ENCODE peak calls at places on chromosome 1, in five cellular contexts. One of them, this sample, is unnamed.

GRCh38 chr1:58746757-58747156 is 37.1 kb downstream of the JUN start:
- DNase-seq in HepG2: no peak
- DNase-seq in GM12878: no peak
- DNase-seq in SK-N-SH: no peak
- DNase-seq in K562: no peak
- DNase-seq in this sample: peak; percentile 72

GRCh38 chr1:186424539-186424938 is 36.4 kb downstream of the PDC start:
- DNase-seq in K562: peak; percentile 25
- DNase-seq in GM12878: no peak
- DNase-seq in HepG2: no peak
- DNase-seq in SK-N-SH: no peak
- DNase-seq in this sample: no peak

GRCh38 chr1:35725591-35725990 is 6.9 kb upstream of the C1orf216 start:
- DNase-seq in HepG2: no peak
- DNase-seq in K562: no peak
- DNase-seq in SK-N-SH: no peak
- DNase-seq in GM12878: no peak
- DNase-seq in this sample: peak; percentile 17

GRCh38 chr1:203669739-203670138 is 43.1 kb downstream of the ATP2B4 start:
- DNase-seq in K562: no peak
- DNase-seq in HepG2: peak; percentile 73
- DNase-seq in SK-N-SH: no peak
- DNase-seq in GM12878: no peak
- DNase-seq in this sample: peak; percentile 88

GRCh38 chr1:209823143-209824041 is 4.4 kb upstream of the UTP25 start:
- DNase-seq in K562: peak; percentile 79
- DNase-seq in HepG2: peak; percentile 38
- DNase-seq in SK-N-SH: peak; percentile 47
- DNase-seq in GM12878: no peak
- DNase-seq in this sample: peak; percentile 78

GRCh38 chr1:16998589-16998988 is 13.1 kb downstream of the ATP13A2 start:
- DNase-seq in HepG2: no peak
- DNase-seq in GM12878: no peak
- DNase-seq in K562: no peak
- DNase-seq in SK-N-SH: peak; percentile 16
- DNase-seq in this sample: peak; percentile 23

GRCh38 chr1:209810783-209811182 is 4.8 kb upstream of the IRF6 start:
- DNase-seq in K562: no peak
- DNase-seq in GM12878: no peak
- DNase-seq in SK-N-SH: peak; percentile 47
- DNase-seq in HepG2: no peak
- DNase-seq in this sample: no peak

GRCh38 chr1:109659145-109659544 is 3.2 kb downstream of the GSTM4 start:
- DNase-seq in HepG2: peak; percentile 23
- DNase-seq in K562: no peak
- DNase-seq in GM12878: no peak
- DNase-seq in SK-N-SH: no peak
- DNase-seq in this sample: no peak

GRCh38 chr1:78070758-78071157 is 25.0 kb downstream of the GIPC2 start:
- DNase-seq in HepG2: no peak
- DNase-seq in K562: no peak
- DNase-seq in SK-N-SH: no peak
- DNase-seq in GM12878: no peak
- DNase-seq in this sample: peak; percentile 94

GRCh38 chr1:232521660-232522059 is 108.3 kb downstream of the SIPA1L2 start:
- DNase-seq in K562: no peak
- DNase-seq in SK-N-SH: no peak
- DNase-seq in GM12878: no peak
- DNase-seq in HepG2: no peak
- DNase-seq in this sample: no peak

GRCh38 chr1:202086579-202087350 is 36.0 kb upstream of the GPR37L1 start:
- DNase-seq in HepG2: no peak
- DNase-seq in K562: no peak
- DNase-seq in GM12878: no peak
- DNase-seq in SK-N-SH: no peak
- DNase-seq in this sample: no peak

GRCh38 chr1:33149453-33150190 is 32.2 kb downstream of the TRIM62 start:
- DNase-seq in K562: no peak
- DNase-seq in SK-N-SH: no peak
- DNase-seq in GM12878: no peak
- DNase-seq in HepG2: no peak
- DNase-seq in this sample: no peak

GRCh38 chr1:156857532-156857931 is 1.4 kb downstream of the INSRR start:
- DNase-seq in HepG2: no peak
- DNase-seq in GM12878: no peak
- DNase-seq in K562: no peak
- DNase-seq in SK-N-SH: no peak
- DNase-seq in this sample: no peak

GRCh38 chr1:237709355-237709754 is 181.4 kb downstream of the ZP4 start:
- DNase-seq in SK-N-SH: no peak
- DNase-seq in HepG2: no peak
- DNase-seq in GM12878: no peak
- DNase-seq in K562: no peak
- DNase-seq in this sample: no peak

GRCh38 chr1:2126331-2127180 is 68.0 kb downstream of the FAAP20 start:
- DNase-seq in SK-N-SH: no peak
- DNase-seq in HepG2: no peak
- DNase-seq in K562: no peak
- DNase-seq in GM12878: no peak
- DNase-seq in this sample: no peak

GRCh38 chr1:111988743-111989453 is 570 bp downstream of the KCND3 start:
- DNase-seq in SK-N-SH: peak; percentile 54
- DNase-seq in GM12878: no peak
- DNase-seq in K562: no peak
- DNase-seq in HepG2: no peak
- DNase-seq in this sample: no peak

GRCh38 chr1:53246261-53247134 is 8.2 kb upstream of the MAGOH start:
- DNase-seq in HepG2: no peak
- DNase-seq in GM12878: no peak
- DNase-seq in SK-N-SH: no peak
- DNase-seq in K562: no peak
- DNase-seq in this sample: peak; percentile 98

GRCh38 chr1:83942914-83943313 is 56.0 kb downstream of the TTLL7 start:
- DNase-seq in GM12878: no peak
- DNase-seq in SK-N-SH: no peak
- DNase-seq in HepG2: no peak
- DNase-seq in K562: no peak
- DNase-seq in this sample: peak; percentile 24

GRCh38 chr1:202505356-202505755 is 156.9 kb downstream of the PPP1R12B start:
- DNase-seq in SK-N-SH: peak; percentile 0
- DNase-seq in GM12878: no peak
- DNase-seq in K562: no peak
- DNase-seq in HepG2: no peak
- DNase-seq in this sample: peak; percentile 85

GRCh38 chr1:95888877-95889799 is 655.1 kb downstream of the RWDD3 start:
- DNase-seq in K562: no peak
- DNase-seq in GM12878: no peak
- DNase-seq in HepG2: no peak
- DNase-seq in SK-N-SH: no peak
- DNase-seq in this sample: no peak

GRCh38 chr1:161949543-161949942 is 74.1 kb downstream of the OLFML2B start:
- DNase-seq in K562: no peak
- DNase-seq in SK-N-SH: no peak
- DNase-seq in HepG2: no peak
- DNase-seq in GM12878: no peak
- DNase-seq in this sample: no peak

GRCh38 chr1:212958175-212958574 is 7.8 kb downstream of the VASH2 start:
- DNase-seq in SK-N-SH: no peak
- DNase-seq in HepG2: no peak
- DNase-seq in GM12878: no peak
- DNase-seq in K562: peak; percentile 37
- DNase-seq in this sample: peak; percentile 78

GRCh38 chr1:92749024-92749634 is 35.8 kb downstream of the EVI5 start:
- DNase-seq in SK-N-SH: peak; percentile 22
- DNase-seq in K562: peak; percentile 76
- DNase-seq in HepG2: peak; percentile 62
- DNase-seq in GM12878: no peak
- DNase-seq in this sample: peak; percentile 75

GRCh38 chr1:175757381-175758015 is 14.1 kb upstream of the TNR start:
- DNase-seq in HepG2: no peak
- DNase-seq in K562: peak; percentile 68
- DNase-seq in GM12878: no peak
- DNase-seq in SK-N-SH: no peak
- DNase-seq in this sample: no peak

GRCh38 chr1:146029097-146029496 is 7.6 kb upstream of the HJV start:
- DNase-seq in HepG2: no peak
- DNase-seq in GM12878: no peak
- DNase-seq in SK-N-SH: no peak
- DNase-seq in K562: no peak
- DNase-seq in this sample: no peak

GRCh38 chr1:38817958-38818705 is 41.4 kb downstream of the RRAGC start:
- DNase-seq in K562: peak; percentile 68
- DNase-seq in HepG2: no peak
- DNase-seq in GM12878: no peak
- DNase-seq in SK-N-SH: peak; percentile 94
- DNase-seq in this sample: no peak

GRCh38 chr1:207752456-207753132 is 740 bp downstream of the CD46 start:
- DNase-seq in K562: peak; percentile 60
- DNase-seq in HepG2: peak; percentile 87
- DNase-seq in SK-N-SH: peak; percentile 28
- DNase-seq in GM12878: no peak
- DNase-seq in this sample: peak; percentile 13
- TF ChIP-seq MXI1 in K562: no peak
- TF ChIP-seq MXI1 in HepG2: peak; percentile 86
- TF ChIP-seq MXI1 in SK-N-SH: peak; percentile 32
- TF ChIP-seq MXI1 in GM12878: peak; percentile 49
- TF ChIP-seq MXI1 in this sample: no peak

GRCh38 chr1:226063362-226064167 is 1.0 kb downstream of the H3-3A start:
- DNase-seq in GM12878: no peak
- DNase-seq in K562: peak; percentile 65
- DNase-seq in SK-N-SH: peak; percentile 36
- DNase-seq in HepG2: peak; percentile 12
- DNase-seq in this sample: peak; percentile 28

GRCh38 chr1:226062558-226063361 is at the start of gene H3-3A:
- DNase-seq in SK-N-SH: peak; percentile 96
- DNase-seq in HepG2: peak; percentile 87
- DNase-seq in GM12878: peak; percentile 66
- DNase-seq in K562: peak; percentile 99
- DNase-seq in this sample: peak; percentile 90

GRCh38 chr1:226064816-226065248 is 2.3 kb downstream of the H3-3A start:
- DNase-seq in SK-N-SH: peak; percentile 39
- DNase-seq in HepG2: peak; percentile 56
- DNase-seq in K562: peak; percentile 77
- DNase-seq in GM12878: no peak
- DNase-seq in this sample: peak; percentile 72

GRCh38 chr1:226066415-226067077 is 4.0 kb downstream of the H3-3A start:
- DNase-seq in K562: no peak
- DNase-seq in GM12878: no peak
- DNase-seq in SK-N-SH: peak; percentile 27
- DNase-seq in HepG2: no peak
- DNase-seq in this sample: peak; percentile 21

GRCh38 chr1:226064168-226064815 is 1.8 kb downstream of the H3-3A start:
- DNase-seq in K562: no peak
- DNase-seq in SK-N-SH: no peak
- DNase-seq in GM12878: no peak
- DNase-seq in HepG2: peak; percentile 20
- DNase-seq in this sample: no peak
- TF ChIP-seq MXI1 in K562: no peak
- TF ChIP-seq MXI1 in SK-N-SH: no peak
- TF ChIP-seq MXI1 in GM12878: no peak
- TF ChIP-seq MXI1 in HepG2: no peak
- TF ChIP-seq MXI1 in this sample: no peak

GRCh38 chr1:154745286-154745731 is 124.8 kb downstream of the KCNN3 start:
- DNase-seq in HepG2: no peak
- DNase-seq in K562: no peak
- DNase-seq in GM12878: peak; percentile 59
- DNase-seq in SK-N-SH: no peak
- DNase-seq in this sample: no peak

GRCh38 chr1:154747380-154747779 is 122.7 kb downstream of the KCNN3 start:
- DNase-seq in K562: no peak
- DNase-seq in HepG2: no peak
- DNase-seq in SK-N-SH: peak; percentile 39
- DNase-seq in GM12878: no peak
- DNase-seq in this sample: no peak

GRCh38 chr1:154746620-154747299 is 123.3 kb downstream of the KCNN3 start:
- DNase-seq in K562: no peak
- DNase-seq in HepG2: no peak
- DNase-seq in GM12878: no peak
- DNase-seq in SK-N-SH: no peak
- DNase-seq in this sample: no peak

GRCh38 chr1:154744352-154744751 is 125.7 kb downstream of the KCNN3 start:
- DNase-seq in SK-N-SH: no peak
- DNase-seq in GM12878: no peak
- DNase-seq in HepG2: no peak
- DNase-seq in K562: no peak
- DNase-seq in this sample: no peak

DNA sequence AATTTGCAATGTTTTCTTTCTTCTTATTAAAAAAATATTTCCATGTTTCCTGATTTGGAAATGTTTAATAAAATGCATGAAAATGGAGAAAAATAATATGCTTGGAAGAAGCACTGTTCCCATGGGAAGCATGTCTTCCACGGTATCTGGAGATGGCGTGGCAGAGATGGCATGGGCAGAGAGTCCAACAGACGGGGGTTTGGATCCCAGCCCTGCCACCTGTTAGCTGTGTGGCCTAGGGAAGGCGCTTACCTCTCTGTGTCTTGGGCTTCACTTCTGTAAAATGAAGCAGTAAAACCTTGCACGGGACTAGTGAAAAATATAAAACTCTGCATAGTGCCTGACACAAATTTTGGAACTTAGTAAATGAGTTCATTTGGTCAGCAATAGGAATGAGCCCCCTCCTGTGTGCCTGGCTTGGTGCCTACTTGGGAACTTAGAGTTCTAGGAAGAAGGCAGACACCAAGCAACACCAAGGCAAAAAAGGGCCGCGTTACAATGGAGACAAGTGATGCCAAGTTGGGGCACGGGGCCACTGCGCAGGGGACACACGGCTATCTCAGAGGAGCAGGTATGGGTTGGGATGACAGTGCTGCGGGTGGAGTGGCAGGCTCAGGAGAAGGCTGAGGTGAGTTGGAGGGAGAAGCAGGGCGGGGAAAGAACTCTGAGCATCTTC is 124.2 kb downstream of the KCNN3 start:
- DNase-seq in SK-N-SH: no peak
- DNase-seq in HepG2: no peak
- DNase-seq in GM12878: no peak
- DNase-seq in K562: no peak
- DNase-seq in this sample: no peak
- TF ChIP-seq MXI1 in SK-N-SH: no peak
- TF ChIP-seq MXI1 in HepG2: no peak
- TF ChIP-seq MXI1 in GM12878: no peak
- TF ChIP-seq MXI1 in K562: no peak
- TF ChIP-seq MXI1 in this sample: no peak

GRCh38 chr1:8026153-8026975 is at the start of gene ERRFI1:
- DNase-seq in GM12878: peak; percentile 28
- DNase-seq in HepG2: peak; percentile 86
- DNase-seq in SK-N-SH: peak; percentile 98
- DNase-seq in K562: peak; percentile 96
- DNase-seq in this sample: peak; percentile 93

GRCh38 chr1:8025671-8026144 is 401 bp downstream of the ERRFI1 start:
- DNase-seq in HepG2: no peak
- DNase-seq in K562: no peak
- DNase-seq in GM12878: no peak
- DNase-seq in SK-N-SH: no peak
- DNase-seq in this sample: no peak

GRCh38 chr1:8024329-8024728 is 1.8 kb downstream of the ERRFI1 start:
- DNase-seq in SK-N-SH: no peak
- DNase-seq in GM12878: no peak
- DNase-seq in HepG2: no peak
- DNase-seq in K562: no peak
- DNase-seq in this sample: no peak

GRCh38 chr1:8023995-8024313 is 2.2 kb downstream of the ERRFI1 start:
- DNase-seq in HepG2: no peak
- DNase-seq in K562: no peak
- DNase-seq in SK-N-SH: no peak
- DNase-seq in GM12878: no peak
- DNase-seq in this sample: no peak

GRCh38 chr1:8025061-8025670 is 943 bp downstream of the ERRFI1 start:
- DNase-seq in K562: no peak
- DNase-seq in HepG2: no peak
- DNase-seq in GM12878: no peak
- DNase-seq in SK-N-SH: no peak
- DNase-seq in this sample: no peak
- TF ChIP-seq MXI1 in K562: no peak
- TF ChIP-seq MXI1 in HepG2: no peak
- TF ChIP-seq MXI1 in GM12878: no peak
- TF ChIP-seq MXI1 in SK-N-SH: no peak
- TF ChIP-seq MXI1 in this sample: no peak

This sample was measured in IMR-90.